ENCODE peak calls at places on chromosomes 7 and 10, in eight cellular contexts. One of them, this sample, is unnamed.

GRCh38 chr10:123434435-123435039 is 231.6 kb upstream of the GPR26 start:
- DNase-seq in IMR-90: no peak
- DNase-seq in pancreas: no peak
- DNase-seq in fibroblast of mammary gland: no peak
- DNase-seq in thoracic aorta: no peak
- DNase-seq in coronary artery: no peak
- DNase-seq in astrocyte of the spinal cord: no peak
- DNase-seq in spleen: peak
- DNase-seq in this sample: no peak

GRCh38 chr7:105846404-105846803 is 30.0 kb downstream of the ATXN7L1 start:
- DNase-seq in thoracic aorta: no peak
- DNase-seq in coronary artery: no peak
- DNase-seq in IMR-90: no peak
- DNase-seq in astrocyte of the spinal cord: no peak
- DNase-seq in fibroblast of mammary gland: no peak
- DNase-seq in spleen: no peak
- DNase-seq in pancreas: no peak
- DNase-seq in this sample: no peak

GRCh38 chr10:13536674-13537366 is 8.0 kb upstream of the BEND7 start:
- DNase-seq in astrocyte of the spinal cord: peak
- DNase-seq in thoracic aorta: no peak
- DNase-seq in IMR-90: peak
- DNase-seq in pancreas: peak
- DNase-seq in coronary artery: no peak
- DNase-seq in fibroblast of mammary gland: peak
- DNase-seq in spleen: peak
- DNase-seq in this sample: peak

GRCh38 chr7:5429253-5429856 is 5.7 kb upstream of the TNRC18 start:
- DNase-seq in pancreas: peak
- DNase-seq in spleen: peak
- DNase-seq in astrocyte of the spinal cord: peak
- DNase-seq in fibroblast of mammary gland: no peak
- DNase-seq in thoracic aorta: no peak
- DNase-seq in IMR-90: peak
- DNase-seq in coronary artery: no peak
- DNase-seq in this sample: peak

GRCh38 chr7:66043681-66044497 is 31.7 kb upstream of the ASL start:
- DNase-seq in pancreas: peak
- DNase-seq in fibroblast of mammary gland: peak
- DNase-seq in thoracic aorta: no peak
- DNase-seq in astrocyte of the spinal cord: no peak
- DNase-seq in IMR-90: no peak
- DNase-seq in spleen: peak
- DNase-seq in coronary artery: no peak
- DNase-seq in this sample: peak

GRCh38 chr7:44224951-44225565 is 24.3 kb downstream of the YKT6 start:
- DNase-seq in fibroblast of mammary gland: no peak
- DNase-seq in pancreas: no peak
- DNase-seq in thoracic aorta: no peak
- DNase-seq in IMR-90: no peak
- DNase-seq in astrocyte of the spinal cord: no peak
- DNase-seq in spleen: peak
- DNase-seq in coronary artery: no peak
- DNase-seq in this sample: no peak

GRCh38 chr7:95867309-95867708 is 95.0 kb downstream of the DYNC1I1 start:
- DNase-seq in fibroblast of mammary gland: no peak
- DNase-seq in coronary artery: no peak
- DNase-seq in astrocyte of the spinal cord: no peak
- DNase-seq in spleen: no peak
- DNase-seq in IMR-90: no peak
- DNase-seq in pancreas: peak
- DNase-seq in thoracic aorta: no peak
- DNase-seq in this sample: peak

GRCh38 chr10:69407621-69408301 is 9.0 kb downstream of the TACR2 start:
- DNase-seq in fibroblast of mammary gland: no peak
- DNase-seq in thoracic aorta: no peak
- DNase-seq in pancreas: peak
- DNase-seq in IMR-90: no peak
- DNase-seq in spleen: peak
- DNase-seq in astrocyte of the spinal cord: no peak
- DNase-seq in coronary artery: no peak
- DNase-seq in this sample: peak

GRCh38 chr10:62463364-62463763 is 89.2 kb downstream of the ZNF365 start:
- DNase-seq in spleen: no peak
- DNase-seq in pancreas: no peak
- DNase-seq in fibroblast of mammary gland: no peak
- DNase-seq in thoracic aorta: no peak
- DNase-seq in astrocyte of the spinal cord: no peak
- DNase-seq in IMR-90: no peak
- DNase-seq in coronary artery: no peak
- DNase-seq in this sample: no peak

GRCh38 chr10:122112021-122112616 is 123.2 kb downstream of the TACC2 start:
- DNase-seq in spleen: no peak
- DNase-seq in fibroblast of mammary gland: peak
- DNase-seq in pancreas: no peak
- DNase-seq in astrocyte of the spinal cord: peak
- DNase-seq in IMR-90: peak
- DNase-seq in thoracic aorta: no peak
- DNase-seq in coronary artery: no peak
- DNase-seq in this sample: peak

GRCh38 chr10:128099901-128100300 is 26.3 kb downstream of the MKI67 start:
- DNase-seq in thoracic aorta: no peak
- DNase-seq in spleen: no peak
- DNase-seq in astrocyte of the spinal cord: no peak
- DNase-seq in IMR-90: no peak
- DNase-seq in fibroblast of mammary gland: no peak
- DNase-seq in coronary artery: no peak
- DNase-seq in pancreas: no peak
- DNase-seq in this sample: no peak

GRCh38 chr10:9289811-9290210 is 1235.3 kb downstream of the GATA3 start:
- DNase-seq in fibroblast of mammary gland: peak
- DNase-seq in coronary artery: no peak
- DNase-seq in pancreas: no peak
- DNase-seq in thoracic aorta: no peak
- DNase-seq in IMR-90: no peak
- DNase-seq in astrocyte of the spinal cord: no peak
- DNase-seq in spleen: no peak
- DNase-seq in this sample: no peak

GRCh38 chr10:119348516-119349240 is 141.3 kb downstream of the GRK5 start:
- DNase-seq in thoracic aorta: no peak
- DNase-seq in pancreas: no peak
- DNase-seq in fibroblast of mammary gland: peak
- DNase-seq in astrocyte of the spinal cord: peak
- DNase-seq in coronary artery: no peak
- DNase-seq in spleen: no peak
- DNase-seq in IMR-90: peak
- DNase-seq in this sample: no peak

GRCh38 chr10:48305905-48306264 is 592 bp upstream of the MAPK8 start:
- DNase-seq in IMR-90: no peak
- DNase-seq in spleen: no peak
- DNase-seq in astrocyte of the spinal cord: no peak
- DNase-seq in pancreas: no peak
- DNase-seq in fibroblast of mammary gland: no peak
- DNase-seq in coronary artery: no peak
- DNase-seq in thoracic aorta: no peak
- DNase-seq in this sample: no peak

GRCh38 chr10:128035557-128035973 is 90.7 kb downstream of the MKI67 start:
- DNase-seq in IMR-90: no peak
- DNase-seq in thoracic aorta: no peak
- DNase-seq in spleen: peak
- DNase-seq in astrocyte of the spinal cord: no peak
- DNase-seq in pancreas: peak
- DNase-seq in fibroblast of mammary gland: peak
- DNase-seq in coronary artery: no peak
- DNase-seq in this sample: peak

GRCh38 chr7:102412548-102412947 is 16.4 kb downstream of the PRKRIP1 start:
- DNase-seq in pancreas: no peak
- DNase-seq in thoracic aorta: no peak
- DNase-seq in coronary artery: no peak
- DNase-seq in astrocyte of the spinal cord: peak
- DNase-seq in spleen: peak
- DNase-seq in fibroblast of mammary gland: peak
- DNase-seq in IMR-90: peak
- DNase-seq in this sample: no peak

GRCh38 chr7:111438369-111439289 is 123.7 kb downstream of the IMMP2L start:
- DNase-seq in coronary artery: no peak
- DNase-seq in spleen: no peak
- DNase-seq in IMR-90: peak
- DNase-seq in thoracic aorta: no peak
- DNase-seq in astrocyte of the spinal cord: peak
- DNase-seq in pancreas: no peak
- DNase-seq in fibroblast of mammary gland: peak
- DNase-seq in this sample: no peak

GRCh38 chr7:35454575-35455385 is 200.9 kb upstream of the TBX20 start:
- DNase-seq in pancreas: no peak
- DNase-seq in coronary artery: no peak
- DNase-seq in spleen: no peak
- DNase-seq in astrocyte of the spinal cord: no peak
- DNase-seq in thoracic aorta: no peak
- DNase-seq in fibroblast of mammary gland: no peak
- DNase-seq in IMR-90: no peak
- DNase-seq in this sample: no peak

GRCh38 chr7:98474558-98474957 is 73.7 kb upstream of the BAIAP2L1 start:
- DNase-seq in IMR-90: no peak
- DNase-seq in coronary artery: no peak
- DNase-seq in astrocyte of the spinal cord: no peak
- DNase-seq in spleen: no peak
- DNase-seq in pancreas: no peak
- DNase-seq in fibroblast of mammary gland: no peak
- DNase-seq in thoracic aorta: no peak
- DNase-seq in this sample: no peak
- TF ChIP-seq CTCF in IMR-90: no peak
- TF ChIP-seq CTCF in coronary artery: no peak
- TF ChIP-seq CTCF in astrocyte of the spinal cord: no peak
- TF ChIP-seq CTCF in spleen: no peak
- TF ChIP-seq CTCF in pancreas: no peak
- TF ChIP-seq CTCF in fibroblast of mammary gland: no peak
- TF ChIP-seq CTCF in thoracic aorta: no peak
- TF ChIP-seq CTCF in this sample: no peak

GRCh38 chr7:82740246-82740848 is 296.8 kb upstream of the CACNA2D1 start:
- DNase-seq in fibroblast of mammary gland: peak
- DNase-seq in coronary artery: no peak
- DNase-seq in IMR-90: peak
- DNase-seq in astrocyte of the spinal cord: peak
- DNase-seq in thoracic aorta: no peak
- DNase-seq in pancreas: peak
- DNase-seq in spleen: no peak
- DNase-seq in this sample: peak
- TF ChIP-seq CTCF in fibroblast of mammary gland: peak
- TF ChIP-seq CTCF in coronary artery: no peak
- TF ChIP-seq CTCF in IMR-90: peak
- TF ChIP-seq CTCF in astrocyte of the spinal cord: peak
- TF ChIP-seq CTCF in thoracic aorta: no peak
- TF ChIP-seq CTCF in pancreas: no peak
- TF ChIP-seq CTCF in spleen: no peak
- TF ChIP-seq CTCF in this sample: peak

GRCh38 chr7:142485617-142486226 is 227.9 kb upstream of the PRSS58 start:
- DNase-seq in astrocyte of the spinal cord: no peak
- DNase-seq in pancreas: no peak
- DNase-seq in spleen: no peak
- DNase-seq in IMR-90: no peak
- DNase-seq in fibroblast of mammary gland: no peak
- DNase-seq in coronary artery: no peak
- DNase-seq in thoracic aorta: no peak
- DNase-seq in this sample: no peak
- TF ChIP-seq CTCF in astrocyte of the spinal cord: peak
- TF ChIP-seq CTCF in pancreas: peak
- TF ChIP-seq CTCF in spleen: no peak
- TF ChIP-seq CTCF in IMR-90: peak
- TF ChIP-seq CTCF in fibroblast of mammary gland: peak
- TF ChIP-seq CTCF in coronary artery: no peak
- TF ChIP-seq CTCF in thoracic aorta: no peak
- TF ChIP-seq CTCF in this sample: no peak

GRCh38 chr7:155815332-155816191 is 3.3 kb upstream of the SHH start:
- DNase-seq in coronary artery: no peak
- DNase-seq in IMR-90: peak
- DNase-seq in spleen: peak
- DNase-seq in thoracic aorta: no peak
- DNase-seq in astrocyte of the spinal cord: peak
- DNase-seq in pancreas: peak
- DNase-seq in fibroblast of mammary gland: peak
- DNase-seq in this sample: peak
- TF ChIP-seq CTCF in coronary artery: no peak
- TF ChIP-seq CTCF in IMR-90: peak
- TF ChIP-seq CTCF in spleen: no peak
- TF ChIP-seq CTCF in thoracic aorta: no peak
- TF ChIP-seq CTCF in astrocyte of the spinal cord: peak
- TF ChIP-seq CTCF in pancreas: peak
- TF ChIP-seq CTCF in fibroblast of mammary gland: peak
- TF ChIP-seq CTCF in this sample: peak

GRCh38 chr10:59807629-59808620 is 54.7 kb upstream of the MRLN start:
- DNase-seq in thoracic aorta: peak
- DNase-seq in coronary artery: peak
- DNase-seq in fibroblast of mammary gland: no peak
- DNase-seq in IMR-90: no peak
- DNase-seq in pancreas: no peak
- DNase-seq in astrocyte of the spinal cord: no peak
- DNase-seq in spleen: no peak
- DNase-seq in this sample: no peak

GRCh38 chr10:59808896-59809643 is 55.8 kb upstream of the MRLN start:
- DNase-seq in astrocyte of the spinal cord: peak
- DNase-seq in pancreas: peak
- DNase-seq in spleen: peak
- DNase-seq in thoracic aorta: no peak
- DNase-seq in fibroblast of mammary gland: peak
- DNase-seq in coronary artery: no peak
- DNase-seq in IMR-90: peak
- DNase-seq in this sample: peak

GRCh38 chr10:59812541-59813122 is 59.4 kb upstream of the MRLN start:
- DNase-seq in fibroblast of mammary gland: no peak
- DNase-seq in thoracic aorta: no peak
- DNase-seq in pancreas: no peak
- DNase-seq in IMR-90: no peak
- DNase-seq in astrocyte of the spinal cord: no peak
- DNase-seq in coronary artery: no peak
- DNase-seq in spleen: no peak
- DNase-seq in this sample: no peak

GRCh38 chr10:59805043-59805442 is 51.8 kb upstream of the MRLN start:
- DNase-seq in IMR-90: peak
- DNase-seq in coronary artery: no peak
- DNase-seq in fibroblast of mammary gland: peak
- DNase-seq in thoracic aorta: no peak
- DNase-seq in astrocyte of the spinal cord: no peak
- DNase-seq in pancreas: peak
- DNase-seq in spleen: no peak
- DNase-seq in this sample: no peak

GRCh38 chr10:59809644-59809974 is 56.4 kb upstream of the MRLN start:
- DNase-seq in IMR-90: no peak
- DNase-seq in fibroblast of mammary gland: no peak
- DNase-seq in coronary artery: no peak
- DNase-seq in pancreas: no peak
- DNase-seq in spleen: no peak
- DNase-seq in thoracic aorta: no peak
- DNase-seq in astrocyte of the spinal cord: no peak
- DNase-seq in this sample: no peak
- TF ChIP-seq CTCF in IMR-90: no peak
- TF ChIP-seq CTCF in fibroblast of mammary gland: no peak
- TF ChIP-seq CTCF in coronary artery: no peak
- TF ChIP-seq CTCF in pancreas: no peak
- TF ChIP-seq CTCF in spleen: no peak
- TF ChIP-seq CTCF in thoracic aorta: no peak
- TF ChIP-seq CTCF in astrocyte of the spinal cord: no peak
- TF ChIP-seq CTCF in this sample: no peak